ENCODE peak calls at places on chromosome 5, in nine cellular contexts. K, D, Y, O, X, E, P, H and U are unnamed samples.

GRCh38 chr5:137497396-137498290 is 1.5 kb downstream of the SPOCK1 start:
- DNase-seq in E (no peak), O (no peak), H (peak), D (no peak), P (no peak), X (no peak), Y (no peak), K (no peak), U (no peak)

GRCh38 chr5:59746261-59746765 is 147.2 kb downstream of the PDE4D start:
- DNase-seq in H (no peak), O (no peak), D (no peak), K (no peak), P (no peak), X (no peak), Y (no peak), E (no peak), U (no peak)

GRCh38 chr5:133366966-133367365 is 245.4 kb downstream of the FSTL4 start:
- DNase-seq in H (no peak), Y (no peak), X (no peak), D (no peak), E (no peak), O (no peak), K (no peak), P (no peak), U (no peak)

GRCh38 chr5:139733698-139734491 is 61.7 kb upstream of the PSD2 start:
- DNase-seq in D (no peak), K (peak), Y (no peak), P (no peak), H (no peak), X (peak), E (no peak), O (no peak), U (no peak)

GRCh38 chr5:99032234-99033013 is 103.6 kb upstream of the CHD1 start:
- DNase-seq in P (no peak), X (peak), Y (peak), O (peak), E (peak), K (peak), H (peak), D (peak), U (no peak)

GRCh38 chr5:132525299-132525724 is 18.0 kb downstream of the IL5 start:
- DNase-seq in P (no peak), D (no peak), Y (no peak), O (peak), H (no peak), X (no peak), K (no peak), E (no peak), U (no peak)

GRCh38 chr5:53431665-53432064 is 48.8 kb upstream of the FST start:
- DNase-seq in Y (no peak), O (no peak), X (no peak), P (no peak), K (no peak), E (no peak), H (no peak), D (no peak), U (no peak)

GRCh38 chr5:131541071-131541470 is 94.0 kb downstream of the RAPGEF6 start:
- DNase-seq in X (no peak), D (no peak), Y (no peak), K (no peak), E (no peak), P (no peak), O (no peak), H (no peak), U (no peak)

GRCh38 chr5:175681045-175681974 is 23.4 kb downstream of the HRH2 start:
- DNase-seq in P (no peak), H (peak), Y (no peak), D (no peak), E (no peak), O (no peak), X (no peak), K (peak), U (no peak)

GRCh38 chr5:66307647-66308257 is 163.7 kb downstream of the SREK1 start:
- DNase-seq in X (no peak), O (peak), K (no peak), Y (no peak), E (no peak), D (no peak), P (no peak), H (peak), U (no peak)

GRCh38 chr5:38420246-38420645 is 136.2 kb downstream of the LIFR start:
- DNase-seq in D (no peak), X (no peak), O (no peak), H (no peak), P (no peak), Y (no peak), K (no peak), E (no peak), U (no peak)

GRCh38 chr5:150068961-150069618 is 17.3 kb downstream of the CSF1R start:
- DNase-seq in D (no peak), P (no peak), E (no peak), H (no peak), X (no peak), O (no peak), K (no peak), Y (no peak), U (no peak)

GRCh38 chr5:168364738-168365550 is 73.5 kb downstream of the WWC1 start:
- DNase-seq in K (peak), P (no peak), D (no peak), Y (no peak), E (no peak), X (no peak), H (no peak), O (no peak), U (no peak)

GRCh38 chr5:95859327-95860060 is 37.0 kb upstream of the GLRX start:
- DNase-seq in H (no peak), P (no peak), X (no peak), Y (no peak), E (no peak), K (no peak), D (no peak), O (no peak), U (no peak)

GRCh38 chr5:154198611-154199230 is 8.2 kb downstream of the GALNT10 start:
- DNase-seq in O (no peak), E (no peak), K (no peak), P (no peak), Y (no peak), D (no peak), H (no peak), X (no peak), U (no peak)

GRCh38 chr5:111134080-111134479 is 41.9 kb downstream of the WDR36 start:
- DNase-seq in X (no peak), O (no peak), P (no peak), D (no peak), H (no peak), Y (no peak), K (no peak), E (no peak), U (no peak)

GRCh38 chr5:139745800-139746690 is 49.6 kb upstream of the PSD2 start:
- DNase-seq in H (peak), P (peak), E (peak), Y (peak), D (peak), K (peak), O (peak), X (peak), U (peak)

DNA sequence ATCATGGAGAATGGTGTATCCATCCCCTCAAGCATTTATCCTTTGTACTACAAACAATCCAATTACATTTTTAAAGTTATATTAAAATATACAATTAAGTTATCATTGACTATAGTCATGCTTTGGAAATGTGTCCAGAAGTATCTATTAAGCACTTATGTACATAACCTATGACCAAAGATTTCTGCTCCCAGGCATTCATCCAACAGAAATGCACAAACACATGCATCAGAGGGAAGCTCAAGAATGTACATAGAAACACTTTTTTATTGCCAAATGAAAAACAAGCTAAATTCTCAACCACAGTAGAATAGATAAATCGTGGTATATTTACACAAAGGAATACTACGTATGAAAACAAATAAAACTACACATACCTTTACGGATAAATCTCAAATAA is 700.5 kb upstream of the ZNF608 start:
- DNase-seq in E (no peak), K (no peak), H (no peak), Y (no peak), X (no peak), D (no peak), O (no peak), P (no peak), U (no peak)
- TF ChIP-seq CTCF in E (no peak), K (no peak), H (no peak), Y (no peak), X (no peak), D (no peak), O (no peak), P (no peak), U (no peak)

GRCh38 chr5:31408814-31409213 is 123.1 kb downstream of the DROSHA start:
- DNase-seq in X (no peak), D (no peak), P (no peak), E (no peak), Y (no peak), K (no peak), H (no peak), O (no peak), U (no peak)
- TF ChIP-seq CTCF in X (no peak), D (no peak), P (no peak), E (no peak), Y (no peak), K (no peak), H (no peak), O (no peak), U (no peak)

GRCh38 chr5:159336586-159337290 is 6.5 kb upstream of the IL12B start:
- DNase-seq in Y (no peak), E (no peak), O (no peak), K (no peak), P (no peak), H (no peak), D (no peak), X (no peak), U (no peak)

GRCh38 chr5:159330131-159330530 is at the start of gene IL12B:
- DNase-seq in Y (no peak), O (no peak), E (no peak), D (no peak), K (no peak), X (no peak), P (no peak), H (no peak), U (no peak)

GRCh38 chr5:159332800-159333563 is 2.7 kb upstream of the IL12B start:
- DNase-seq in O (peak), E (no peak), P (no peak), K (no peak), Y (no peak), H (no peak), X (no peak), D (no peak), U (no peak)

GRCh38 chr5:159331099-159331973 is 1.0 kb upstream of the IL12B start:
- DNase-seq in D (peak), E (peak), P (peak), O (peak), X (peak), Y (peak), H (peak), K (peak), U (peak)
- TF ChIP-seq CTCF in D (peak), E (peak), P (peak), O (peak), X (peak), Y (peak), H (peak), K (no peak), U (peak)

GRCh38 chr5:181151146-181151545 is 3.8 kb downstream of the OR2V2 start:
- DNase-seq in Y (no peak), K (no peak), X (no peak), P (no peak), D (no peak), O (peak), E (no peak), H (peak), U (no peak)
- TF ChIP-seq CTCF in Y (no peak), K (no peak), X (no peak), P (no peak), D (no peak), O (peak), E (no peak), H (no peak), U (no peak)

DNA sequence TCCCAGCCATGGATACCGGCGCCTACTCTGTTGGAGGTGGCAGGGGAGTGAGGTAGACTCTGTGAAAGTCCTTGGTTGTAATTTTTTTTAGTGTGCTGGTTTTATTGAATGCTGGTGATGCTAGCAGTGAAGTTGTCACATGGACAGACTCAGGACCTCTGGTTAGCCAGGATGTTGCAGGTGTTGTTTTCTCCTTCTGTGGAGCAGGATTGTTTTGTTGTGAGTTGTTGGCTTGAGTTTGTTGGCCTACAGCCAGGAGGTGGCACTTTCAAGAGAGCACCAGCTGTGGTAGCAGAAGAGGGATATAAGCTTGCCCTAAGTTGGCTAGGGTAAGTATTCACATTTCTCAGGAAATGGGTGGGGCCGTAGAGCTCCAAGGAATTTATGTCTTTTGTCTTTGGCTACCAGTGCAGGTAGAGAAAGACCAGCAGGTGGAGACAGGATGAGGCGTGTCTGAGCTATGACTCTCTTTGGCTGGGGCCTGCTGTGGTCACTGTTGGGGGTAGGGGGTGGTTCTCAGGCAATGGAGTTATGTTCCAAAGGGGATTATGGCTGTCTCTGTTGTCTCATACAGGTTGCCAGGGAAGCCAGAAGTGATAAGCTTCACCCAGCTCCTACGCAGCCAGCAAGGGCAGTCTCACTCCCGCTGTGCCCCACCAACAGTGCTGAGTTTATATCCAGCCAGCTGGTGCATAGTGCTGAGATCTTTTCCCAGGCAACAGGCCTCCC is 248.7 kb downstream of the TAF11L14 start:
- DNase-seq in X (no peak), D (no peak), Y (no peak), K (no peak), E (no peak), O (no peak), H (no peak), P (no peak), U (no peak)
- TF ChIP-seq CTCF in X (no peak), D (no peak), Y (no peak), K (no peak), E (no peak), O (no peak), H (no peak), P (no peak), U (no peak)